ENCODE peak calls at places on chromosomes 13 and 19, in four cellular contexts. One of them, this sample, is unnamed.

GRCh38 chr19:14559916-14560775 is 11.7 kb downstream of the NDUFB7 start:
- DNase-seq in prostate gland: no peak
- DNase-seq in adrenal gland: peak; percentile 61
- DNase-seq in mucosa of descending colon: no peak
- DNase-seq in this sample: no peak

GRCh38 chr13:100673376-100673830 is 1.2 kb downstream of the TMTC4 start:
- DNase-seq in prostate gland: no peak
- DNase-seq in adrenal gland: no peak
- DNase-seq in mucosa of descending colon: no peak
- DNase-seq in this sample: no peak

GRCh38 chr19:28508666-28509065 is 704.3 kb downstream of the UQCRFS1 start:
- DNase-seq in prostate gland: no peak
- DNase-seq in adrenal gland: no peak
- DNase-seq in mucosa of descending colon: no peak
- DNase-seq in this sample: no peak

GRCh38 chr19:44512326-44513298 is 12.3 kb upstream of the ZNF180 start:
- DNase-seq in prostate gland: no peak
- DNase-seq in adrenal gland: no peak
- DNase-seq in mucosa of descending colon: peak; percentile 59
- DNase-seq in this sample: peak; percentile 56

GRCh38 chr19:18768046-18768771 is 22.9 kb downstream of the COMP start:
- DNase-seq in prostate gland: no peak
- DNase-seq in adrenal gland: no peak
- DNase-seq in mucosa of descending colon: no peak
- DNase-seq in this sample: no peak

GRCh38 chr13:36880961-36881360 is 39.1 kb downstream of the SMAD9 start:
- DNase-seq in prostate gland: no peak
- DNase-seq in adrenal gland: no peak
- DNase-seq in mucosa of descending colon: no peak
- DNase-seq in this sample: no peak

GRCh38 chr13:35388979-35389378 is 87.5 kb downstream of the MAB21L1 start:
- DNase-seq in prostate gland: no peak
- DNase-seq in adrenal gland: no peak
- DNase-seq in mucosa of descending colon: no peak
- DNase-seq in this sample: peak; percentile 64

GRCh38 chr19:38718747-38719543 is 25.3 kb downstream of the CAPN12 start:
- DNase-seq in prostate gland: no peak
- DNase-seq in adrenal gland: peak; percentile 46
- DNase-seq in mucosa of descending colon: no peak
- DNase-seq in this sample: no peak

GRCh38 chr19:55087542-55087935 is 11.9 kb downstream of the EPS8L1 start:
- DNase-seq in prostate gland: no peak
- DNase-seq in adrenal gland: peak; percentile 22
- DNase-seq in mucosa of descending colon: no peak
- DNase-seq in this sample: peak; percentile 67

GRCh38 chr13:63463782-63464610 is 2048.3 kb upstream of the PCDH20 start:
- DNase-seq in prostate gland: no peak
- DNase-seq in adrenal gland: no peak
- DNase-seq in mucosa of descending colon: no peak
- DNase-seq in this sample: no peak

GRCh38 chr19:42561512-42561911 is 33.2 kb downstream of the CEACAM8 start:
- DNase-seq in prostate gland: no peak
- DNase-seq in adrenal gland: no peak
- DNase-seq in mucosa of descending colon: no peak
- DNase-seq in this sample: no peak

GRCh38 chr13:60402022-60402421 is 5.0 kb downstream of the TDRD3 start:
- DNase-seq in prostate gland: no peak
- DNase-seq in adrenal gland: no peak
- DNase-seq in mucosa of descending colon: no peak
- DNase-seq in this sample: no peak

GRCh38 chr19:58439576-58440554 is at the start of gene ZNF132:
- DNase-seq in prostate gland: peak; percentile 99
- DNase-seq in adrenal gland: peak; percentile 99
- DNase-seq in mucosa of descending colon: peak; percentile 92
- DNase-seq in this sample: peak; percentile 100
- H3K4me3 ChIP-seq in prostate gland: peak within 1 kb of the TSS; percentile 52
- H3K4me3 ChIP-seq in adrenal gland: peak within 1 kb of the TSS; percentile 42
- H3K4me3 ChIP-seq in mucosa of descending colon: peak within 1 kb of the TSS; percentile 41
- H3K4me3 ChIP-seq in this sample: peak within 1 kb of the TSS; percentile 76

GRCh38 chr19:48726573-48726972 is 7.0 kb upstream of the MAMSTR start:
- DNase-seq in prostate gland: no peak
- DNase-seq in adrenal gland: no peak
- DNase-seq in mucosa of descending colon: no peak
- DNase-seq in this sample: no peak
- TF ChIP-seq CTCF in prostate gland: no peak
- TF ChIP-seq CTCF in adrenal gland: no peak
- TF ChIP-seq CTCF in mucosa of descending colon: no peak
- TF ChIP-seq CTCF in this sample: no peak

DNA sequence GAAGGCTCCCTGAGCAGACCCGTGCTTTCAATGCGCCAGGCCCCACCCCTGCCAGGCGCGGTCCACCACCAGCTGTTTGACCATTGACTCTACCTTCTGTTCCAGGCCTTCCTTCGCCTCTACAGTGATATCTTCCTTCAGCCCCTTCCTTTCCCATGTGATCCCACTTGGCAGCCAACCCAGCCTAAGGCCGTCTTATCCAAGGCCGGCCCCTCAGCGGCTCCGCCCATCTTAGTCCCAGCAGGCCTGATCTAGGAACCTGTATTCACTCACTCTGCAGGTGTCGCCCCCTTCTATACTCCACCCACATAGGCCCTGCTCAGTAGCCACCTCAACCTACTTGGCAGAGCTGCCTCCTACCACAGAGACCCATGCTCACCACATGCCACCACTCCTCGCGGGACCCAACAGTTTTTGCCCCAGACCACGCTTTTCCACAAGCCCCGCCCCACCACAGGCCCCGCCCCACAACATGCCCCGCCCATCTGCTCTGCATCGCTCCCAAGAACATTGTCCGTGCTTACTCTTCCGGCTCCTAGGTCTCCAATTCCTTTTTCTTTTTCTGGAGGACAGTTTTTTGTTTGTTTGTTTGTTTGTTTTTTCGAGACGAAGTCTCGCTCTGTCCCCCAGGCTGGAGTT is 2.9 kb downstream of the RASIP1 start:
- DNase-seq in prostate gland: no peak
- DNase-seq in adrenal gland: peak; percentile 86
- DNase-seq in mucosa of descending colon: no peak
- DNase-seq in this sample: no peak
- H3K4me3 ChIP-seq in prostate gland: no peak overlapping the region
- H3K4me3 ChIP-seq in adrenal gland: no peak overlapping the region
- H3K4me3 ChIP-seq in mucosa of descending colon: no peak overlapping the region
- H3K4me3 ChIP-seq in this sample: no peak overlapping the region

GRCh38 chr13:23705578-23705977 is 135.4 kb downstream of the TNFRSF19 start:
- DNase-seq in prostate gland: no peak
- DNase-seq in adrenal gland: no peak
- DNase-seq in mucosa of descending colon: no peak
- DNase-seq in this sample: peak; percentile 59

GRCh38 chr13:23710366-23710765 is 140.2 kb downstream of the TNFRSF19 start:
- DNase-seq in prostate gland: no peak
- DNase-seq in adrenal gland: no peak
- DNase-seq in mucosa of descending colon: no peak
- DNase-seq in this sample: no peak

GRCh38 chr13:23709521-23709920 is 139.3 kb downstream of the TNFRSF19 start:
- DNase-seq in prostate gland: no peak
- DNase-seq in adrenal gland: no peak
- DNase-seq in mucosa of descending colon: no peak
- DNase-seq in this sample: no peak

GRCh38 chr13:23711355-23711754 is 141.1 kb downstream of the TNFRSF19 start:
- DNase-seq in prostate gland: no peak
- DNase-seq in adrenal gland: no peak
- DNase-seq in mucosa of descending colon: no peak
- DNase-seq in this sample: no peak

GRCh38 chr13:23707674-23708073 is 137.5 kb downstream of the TNFRSF19 start:
- DNase-seq in prostate gland: no peak
- DNase-seq in adrenal gland: no peak
- DNase-seq in mucosa of descending colon: no peak
- DNase-seq in this sample: no peak
- TF ChIP-seq CTCF in prostate gland: no peak
- TF ChIP-seq CTCF in adrenal gland: no peak
- TF ChIP-seq CTCF in mucosa of descending colon: no peak
- TF ChIP-seq CTCF in this sample: peak; percentile 22

GRCh38 chr19:17556995-17557394 is 1.5 kb downstream of the COLGALT1 start:
- DNase-seq in prostate gland: no peak
- DNase-seq in adrenal gland: no peak
- DNase-seq in mucosa of descending colon: no peak
- DNase-seq in this sample: no peak
- H3K4me3 ChIP-seq in prostate gland: no peak overlapping the region
- H3K4me3 ChIP-seq in adrenal gland: no peak overlapping the region
- H3K4me3 ChIP-seq in mucosa of descending colon: no peak overlapping the region
- H3K4me3 ChIP-seq in this sample: peak overlapping the region; percentile 87

GRCh38 chr13:74142257-74142656 is 8.1 kb upstream of the KLF12 start:
- DNase-seq in prostate gland: no peak
- DNase-seq in adrenal gland: no peak
- DNase-seq in mucosa of descending colon: no peak
- DNase-seq in this sample: no peak
- TF ChIP-seq CTCF in prostate gland: no peak
- TF ChIP-seq CTCF in adrenal gland: no peak
- TF ChIP-seq CTCF in mucosa of descending colon: no peak
- TF ChIP-seq CTCF in this sample: no peak

DNA sequence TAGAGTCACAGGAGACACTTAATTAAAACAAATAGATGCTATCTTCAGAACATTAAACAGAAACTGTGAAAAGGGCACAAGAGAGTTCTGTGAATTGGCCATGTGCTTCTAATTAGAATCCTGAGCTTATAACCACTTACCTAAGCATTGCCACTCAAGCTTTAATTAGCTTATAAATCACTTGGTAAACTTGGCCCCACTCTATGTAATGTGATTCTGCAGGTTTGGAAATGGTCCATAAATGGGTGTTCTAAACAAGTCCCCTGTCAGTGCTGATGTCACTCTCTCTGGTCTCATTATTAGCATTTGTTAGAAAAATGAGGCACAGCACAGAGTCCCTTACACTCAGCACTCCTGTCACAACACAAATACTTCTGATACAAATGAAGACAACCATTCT is 18.0 kb downstream of the ZNF91 start:
- DNase-seq in prostate gland: no peak
- DNase-seq in adrenal gland: no peak
- DNase-seq in mucosa of descending colon: no peak
- DNase-seq in this sample: no peak
- H3K4me3 ChIP-seq in prostate gland: no peak overlapping the region
- H3K4me3 ChIP-seq in adrenal gland: no peak overlapping the region
- H3K4me3 ChIP-seq in mucosa of descending colon: no peak overlapping the region
- H3K4me3 ChIP-seq in this sample: no peak overlapping the region

GRCh38 chr19:3671680-3672574 is 28.3 kb downstream of the PIP5K1C start:
- DNase-seq in prostate gland: no peak
- DNase-seq in adrenal gland: no peak
- DNase-seq in mucosa of descending colon: no peak
- DNase-seq in this sample: no peak
- TF ChIP-seq CTCF in prostate gland: no peak
- TF ChIP-seq CTCF in adrenal gland: no peak
- TF ChIP-seq CTCF in mucosa of descending colon: no peak
- TF ChIP-seq CTCF in this sample: no peak

GRCh38 chr19:10602330-10603083 is 15.4 kb upstream of the AP1M2 start:
- DNase-seq in prostate gland: peak; percentile 72
- DNase-seq in adrenal gland: peak; percentile 79
- DNase-seq in mucosa of descending colon: peak; percentile 91
- DNase-seq in this sample: peak; percentile 47

GRCh38 chr19:10601999-10602329 is 14.9 kb upstream of the AP1M2 start:
- DNase-seq in prostate gland: no peak
- DNase-seq in adrenal gland: no peak
- DNase-seq in mucosa of descending colon: no peak
- DNase-seq in this sample: no peak

GRCh38 chr19:10603873-10604459 is 16.9 kb upstream of the AP1M2 start:
- DNase-seq in prostate gland: no peak
- DNase-seq in adrenal gland: no peak
- DNase-seq in mucosa of descending colon: no peak
- DNase-seq in this sample: peak; percentile 13

GRCh38 chr19:10603084-10603872 is 16.2 kb upstream of the AP1M2 start:
- DNase-seq in prostate gland: no peak
- DNase-seq in adrenal gland: peak; percentile 33
- DNase-seq in mucosa of descending colon: peak; percentile 54
- DNase-seq in this sample: no peak

DNA sequence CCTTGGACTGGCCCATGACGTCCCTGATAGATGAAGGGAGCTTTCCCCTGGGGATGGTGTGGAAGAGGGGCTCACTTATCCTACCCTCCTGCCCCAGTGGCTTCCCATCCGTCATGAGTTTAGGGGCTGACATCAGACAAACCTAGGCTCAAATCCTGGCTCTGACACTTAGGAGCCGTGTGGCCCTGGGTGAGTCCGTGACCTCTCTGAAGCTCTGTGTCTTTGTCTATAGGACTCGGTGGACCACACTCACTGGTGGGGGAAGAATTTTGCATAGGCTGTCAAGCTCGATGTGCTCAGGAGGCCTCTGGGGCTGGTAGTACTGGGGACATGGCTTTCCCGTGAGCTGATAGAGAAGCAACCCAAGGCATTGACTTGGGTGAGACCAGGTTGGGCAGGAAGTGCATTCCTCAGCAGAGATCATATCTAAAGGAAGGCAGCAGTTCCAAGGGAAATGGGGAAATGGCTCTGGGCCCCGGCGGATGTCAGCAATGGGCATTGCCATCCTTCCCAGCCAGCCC is 17.4 kb upstream of the AP1M2 start:
- DNase-seq in prostate gland: no peak
- DNase-seq in adrenal gland: no peak
- DNase-seq in mucosa of descending colon: no peak
- DNase-seq in this sample: no peak
- H3K4me3 ChIP-seq in prostate gland: no peak overlapping the region
- H3K4me3 ChIP-seq in adrenal gland: no peak overlapping the region
- H3K4me3 ChIP-seq in mucosa of descending colon: no peak overlapping the region
- H3K4me3 ChIP-seq in this sample: no peak overlapping the region

GRCh38 chr13:96963786-96964475 is 30.3 kb downstream of the OXGR1 start:
- DNase-seq in prostate gland: no peak
- DNase-seq in adrenal gland: no peak
- DNase-seq in mucosa of descending colon: no peak
- DNase-seq in this sample: no peak
- TF ChIP-seq CTCF in prostate gland: no peak
- TF ChIP-seq CTCF in adrenal gland: no peak
- TF ChIP-seq CTCF in mucosa of descending colon: no peak
- TF ChIP-seq CTCF in this sample: no peak

This sample was measured in foreskin fibroblast.